ENCODE peak calls at places on chromosomes 12 and 14, in four cellular contexts. G, H, F and Q are unnamed samples.

GRCh38 chr12:11840350-11840749 is 190.9 kb downstream of the ETV6 start:
- DNase-seq in G (no peak), H (peak), F (no peak), Q (no peak)

GRCh38 chr12:43282106-43282505 is 269.9 kb downstream of the ADAMTS20 start:
- DNase-seq in G (no peak), H (no peak), F (no peak), Q (no peak)

GRCh38 chr14:104433401-104434213 is 146.0 kb upstream of the C14orf180 start:
- DNase-seq in G (no peak), H (no peak), F (no peak), Q (no peak)

GRCh38 chr12:106296179-106296877 is 6.2 kb upstream of the TCP11L2 start:
- DNase-seq in G (no peak), H (no peak), F (peak), Q (no peak)

GRCh38 chr14:93967637-93968250 is 8.6 kb downstream of the ASB2 start:
- DNase-seq in G (no peak), H (no peak), F (no peak), Q (peak)

GRCh38 chr14:101119830-101120571 is 216.5 kb upstream of the RTL1 start:
- DNase-seq in G (no peak), H (no peak), F (no peak), Q (no peak)

GRCh38 chr12:13976880-13977279 is 4.5 kb downstream of the GRIN2B start:
- DNase-seq in G (no peak), H (no peak), F (no peak), Q (no peak)

GRCh38 chr12:67929373-67929772 is 59.9 kb upstream of the IFNG-AS1 start:
- DNase-seq in G (no peak), H (no peak), F (no peak), Q (no peak)

GRCh38 chr12:1544991-1545700 is 49.2 kb downstream of the FBXL14 start:
- DNase-seq in G (no peak), H (no peak), F (peak), Q (no peak)

GRCh38 chr14:100603341-100604125 is 16.3 kb upstream of the BEGAIN start:
- DNase-seq in G (no peak), H (no peak), F (no peak), Q (no peak)

GRCh38 chr12:50505945-50506344 is 1.2 kb downstream of the DIP2B start:
- DNase-seq in G (no peak), H (no peak), F (no peak), Q (no peak)

GRCh38 chr12:94954029-94954685 is 49.3 kb downstream of the NDUFA12 start:
- DNase-seq in G (no peak), H (peak), F (no peak), Q (no peak)

GRCh38 chr12:122793685-122794106 is 19.3 kb downstream of the CCDC62 start:
- DNase-seq in G (peak), H (peak), F (peak), Q (no peak)

GRCh38 chr12:19440019-19440858 is 947 bp downstream of the AEBP2 start:
- DNase-seq in G (peak), H (peak), F (peak), Q (no peak)

GRCh38 chr12:18998343-18999270 is 130.9 kb upstream of the PLEKHA5 start:
- DNase-seq in G (no peak), H (no peak), F (no peak), Q (no peak)

GRCh38 chr12:110039085-110039807 is 9.1 kb downstream of the C12orf76 start:
- DNase-seq in G (no peak), H (no peak), F (peak), Q (no peak)

GRCh38 chr12:57835366-57836288 is 10.9 kb downstream of the CTDSP2 start:
- DNase-seq in G (no peak), H (no peak), F (no peak), Q (no peak)

GRCh38 chr12:4001869-4002268 is 128.7 kb upstream of the PARP11 start:
- DNase-seq in G (no peak), H (no peak), F (no peak), Q (no peak)

GRCh38 chr12:14960548-14961465 is 594 bp downstream of the ARHGDIB start:
- DNase-seq in G (no peak), H (peak), F (no peak), Q (no peak)

DNA sequence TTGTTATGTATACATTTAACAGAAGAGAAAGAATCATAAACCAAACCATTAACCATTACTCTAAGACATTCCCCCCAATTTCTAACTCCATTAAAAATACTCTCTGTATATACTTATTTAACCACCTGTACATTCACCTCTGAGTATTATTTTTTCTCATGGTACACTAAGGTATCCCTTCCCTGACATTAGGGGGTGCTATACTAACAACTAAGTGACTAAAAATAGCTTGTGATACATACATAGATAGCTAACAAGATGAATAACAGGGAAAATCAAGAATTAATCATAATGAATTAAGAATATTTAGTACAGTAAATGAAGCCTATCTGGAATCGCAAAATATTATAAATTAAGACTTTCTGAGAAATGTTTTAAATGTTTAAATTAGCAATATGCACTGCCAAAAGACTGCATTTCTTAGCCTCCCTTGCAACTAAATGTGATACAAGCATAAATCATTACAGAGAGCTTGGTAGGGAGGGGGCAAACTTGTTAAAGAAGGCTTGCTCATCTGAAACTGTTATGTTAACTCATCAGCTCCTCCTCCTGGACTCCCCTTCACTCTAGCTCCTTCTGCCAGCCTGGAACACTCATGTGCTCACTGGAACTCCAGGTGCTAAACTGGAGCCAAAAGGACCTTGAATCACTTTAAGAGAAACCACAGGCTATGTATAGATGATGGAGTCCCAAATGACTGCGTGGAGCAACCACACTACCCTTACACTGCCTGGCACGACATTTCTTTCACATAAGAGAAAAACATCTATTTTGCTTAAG is 14.9 kb downstream of the C2CD5 start:
- DNase-seq in G (no peak), H (peak), F (peak), Q (no peak)
- TF ChIP-seq TARDBP in G (no peak), H (no peak), F (no peak), Q (no peak)

DNA sequence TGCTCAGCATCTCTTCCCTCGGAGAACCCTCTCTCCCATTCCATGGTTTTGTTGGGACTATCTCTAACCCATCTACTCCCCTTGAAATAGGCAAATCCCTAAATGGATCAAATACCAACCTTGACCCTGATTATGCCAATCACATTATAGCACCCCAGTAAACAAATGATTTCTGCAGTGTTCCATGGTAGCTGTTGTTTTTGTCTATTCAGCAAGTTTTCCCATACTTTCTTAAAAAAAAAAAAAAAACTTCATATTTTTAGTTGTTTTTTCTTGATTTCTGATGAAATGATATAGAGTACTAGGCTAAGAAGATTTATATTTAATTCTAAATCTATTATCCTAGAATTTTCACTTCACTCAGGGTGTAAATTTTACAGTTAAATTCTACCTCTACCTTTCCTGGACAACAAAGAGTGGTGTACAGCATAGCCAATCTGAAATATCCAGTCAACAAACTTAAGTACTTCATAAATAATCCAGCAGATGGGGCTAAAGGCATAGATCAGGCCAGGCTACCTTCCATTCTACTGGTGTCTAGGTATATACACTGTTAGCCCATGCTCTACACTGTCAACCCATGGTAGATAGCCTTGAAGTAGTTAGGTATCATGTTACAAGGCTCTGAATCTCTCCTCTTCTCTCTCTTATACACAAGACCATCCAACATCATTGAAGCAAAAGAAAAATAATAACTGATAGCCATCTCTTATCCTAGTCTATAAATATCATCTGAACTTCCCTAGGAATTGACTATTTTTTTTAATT is 82.2 kb downstream of the PLEKHG7 start:
- DNase-seq in G (peak), H (peak), F (peak), Q (peak)
- TF ChIP-seq TARDBP in G (no peak), H (no peak), F (no peak), Q (no peak)

GRCh38 chr14:96423446-96424103 is 31.6 kb downstream of the AK7 start:
- DNase-seq in G (no peak), H (no peak), F (no peak), Q (no peak)

GRCh38 chr14:96423012-96423411 is 31.1 kb downstream of the AK7 start:
- DNase-seq in G (no peak), H (no peak), F (no peak), Q (no peak)

GRCh38 chr14:96421236-96421635 is 29.3 kb downstream of the AK7 start:
- DNase-seq in G (no peak), H (no peak), F (no peak), Q (no peak)

GRCh38 chr14:96424104-96424989 is 32.4 kb downstream of the AK7 start:
- DNase-seq in G (peak), H (peak), F (peak), Q (peak)
- TF ChIP-seq TARDBP in G (no peak), H (no peak), F (no peak), Q (no peak)

GRCh38 chr14:97699026-97699425 is 901.8 kb downstream of the VRK1 start:
- DNase-seq in G (no peak), H (no peak), F (no peak), Q (no peak)
- TF ChIP-seq TARDBP in G (no peak), H (no peak), F (no peak), Q (no peak)

GRCh38 chr12:108046633-108047032 is 82.5 kb upstream of the WSCD2 start:
- DNase-seq in G (no peak), H (no peak), F (no peak), Q (no peak)

GRCh38 chr12:108047130-108047550 is 81.9 kb upstream of the WSCD2 start:
- DNase-seq in G (no peak), H (no peak), F (no peak), Q (no peak)

GRCh38 chr12:108043750-108044149 is 85.3 kb upstream of the WSCD2 start:
- DNase-seq in G (no peak), H (no peak), F (no peak), Q (no peak)

GRCh38 chr12:108048686-108049085 is 80.4 kb upstream of the WSCD2 start:
- DNase-seq in G (no peak), H (no peak), F (no peak), Q (no peak)

GRCh38 chr12:108046135-108046534 is 83.0 kb upstream of the WSCD2 start:
- DNase-seq in G (no peak), H (peak), F (no peak), Q (no peak)
- TF ChIP-seq TARDBP in G (no peak), H (no peak), F (no peak), Q (no peak)

GRCh38 chr12:74317078-74317581 is 220.5 kb upstream of the ATXN7L3B start:
- DNase-seq in G (peak), H (peak), F (no peak), Q (no peak)
- TF ChIP-seq TARDBP in G (no peak), H (no peak), F (no peak), Q (no peak)

DNA sequence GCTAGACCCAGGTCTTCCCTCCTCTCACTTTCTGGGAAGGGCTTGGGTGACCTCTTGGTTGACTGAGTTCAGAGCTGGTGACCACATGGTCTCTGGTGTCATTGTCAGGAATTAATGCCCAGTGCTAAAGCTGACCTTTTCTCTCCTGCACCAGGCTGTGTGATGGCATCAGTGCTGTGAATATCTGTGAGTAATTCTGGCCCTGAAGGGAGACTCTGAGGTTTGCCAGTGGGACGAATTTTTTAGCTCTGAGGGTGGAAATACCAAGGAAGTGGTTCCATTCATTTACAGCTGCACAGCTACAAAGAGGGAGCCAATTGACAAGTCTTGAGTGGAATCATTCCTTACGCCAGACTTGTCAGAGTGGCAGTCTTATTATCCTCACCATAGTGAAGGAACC is 6.2 kb upstream of the KRT86 start:
- DNase-seq in G (no peak), H (no peak), F (no peak), Q (no peak)
- TF ChIP-seq TARDBP in G (no peak), H (no peak), F (no peak), Q (no peak)

DNA sequence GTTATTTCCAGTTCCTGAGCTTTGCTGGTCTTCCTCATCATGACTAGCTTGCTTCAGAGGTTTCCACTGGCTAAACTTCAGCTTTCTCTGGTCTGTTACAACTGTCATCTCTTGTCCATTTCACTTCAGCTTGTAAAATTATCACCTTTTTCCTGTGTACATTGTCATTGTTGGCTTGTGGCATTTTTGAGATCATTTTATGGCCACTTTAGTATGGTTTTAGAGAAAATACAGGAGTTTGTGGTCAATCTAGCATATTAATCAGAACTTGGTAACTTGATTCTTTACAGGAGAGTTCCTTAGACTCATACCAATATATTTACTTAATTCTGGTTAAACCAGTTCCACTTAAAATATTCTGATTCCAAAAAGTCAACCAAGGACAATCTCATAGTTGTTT is 235.9 kb upstream of the KITLG start:
- DNase-seq in G (no peak), H (no peak), F (no peak), Q (no peak)
- TF ChIP-seq TARDBP in G (no peak), H (no peak), F (no peak), Q (no peak)

GRCh38 chr14:49598182-49598478 is 610 bp upstream of the LRR1 start:
- DNase-seq in G (no peak), H (peak), F (no peak), Q (no peak)

GRCh38 chr14:49593016-49593415 is 5.7 kb upstream of the LRR1 start:
- DNase-seq in G (no peak), H (no peak), F (no peak), Q (no peak)

GRCh38 chr14:49589387-49589786 is 3.2 kb upstream of the RPS29 start:
- DNase-seq in G (no peak), H (no peak), F (no peak), Q (no peak)

GRCh38 chr14:49598479-49599301 is at the start of gene LRR1:
- DNase-seq in G (peak), H (peak), F (peak), Q (peak)

GRCh38 chr14:49594347-49595089 is 4.2 kb upstream of the LRR1 start:
- DNase-seq in G (peak), H (peak), F (no peak), Q (peak)
- TF ChIP-seq TARDBP in G (no peak), H (no peak), F (no peak), Q (no peak)

GRCh38 chr12:115261691-115262398 is 577.9 kb upstream of the TBX3 start:
- DNase-seq in G (no peak), H (no peak), F (peak), Q (no peak)
- TF ChIP-seq TARDBP in G (no peak), H (no peak), F (no peak), Q (no peak)